ENCODE peak calls at places on chromosomes 6 and 20, in five cellular contexts. R, B, C, X and I are unnamed samples.

GRCh38 chr6:34585512-34586045 is 29.4 kb upstream of the SPDEF start:
- DNase-seq in C (peak), B (no peak), R (no peak), X (no peak), I (peak)

GRCh38 chr6:30441171-30441570 is 48.1 kb upstream of the HLA-E start:
- DNase-seq in B (no peak), C (no peak), X (no peak), R (no peak), I (no peak)

GRCh38 chr6:53113742-53114141 is 34.9 kb downstream of the GCM1 start:
- DNase-seq in C (no peak), R (no peak), X (no peak), B (no peak), I (no peak)

GRCh38 chr6:105851181-105851580 is 235.0 kb upstream of the PRDM1 start:
- DNase-seq in R (no peak), X (no peak), B (no peak), C (no peak), I (peak)

GRCh38 chr6:45661667-45662066 is 283.9 kb upstream of the SUPT3H start:
- DNase-seq in B (no peak), R (no peak), C (peak), X (no peak), I (peak)

GRCh38 chr20:504632-505075 is 38.9 kb downstream of the CSNK2A1 start:
- DNase-seq in R (no peak), C (no peak), X (no peak), B (no peak), I (peak)

GRCh38 chr6:108762394-108762793 is 85.8 kb upstream of the ARMC2 start:
- DNase-seq in X (no peak), R (no peak), B (no peak), C (no peak), I (no peak)

GRCh38 chr6:1624848-1625341 is 15.2 kb downstream of the FOXC1 start:
- DNase-seq in C (peak), B (no peak), X (no peak), R (no peak), I (no peak)

GRCh38 chr20:50304883-50305635 is 114.4 kb downstream of the CEBPB start:
- DNase-seq in R (peak), X (peak), C (peak), B (no peak), I (peak)

GRCh38 chr6:98787401-98787800 is 47.0 kb upstream of the POU3F2 start:
- DNase-seq in B (no peak), R (no peak), X (no peak), C (no peak), I (no peak)

GRCh38 chr6:32937230-32937633 is 3.6 kb downstream of the HLA-DMB start:
- DNase-seq in B (no peak), C (no peak), X (no peak), R (no peak), I (no peak)

GRCh38 chr6:33344771-33345697 is 27.5 kb upstream of the ZBTB22 start:
- DNase-seq in X (peak), R (peak), B (peak), C (peak), I (peak)

GRCh38 chr6:97085772-97086171 is 161.2 kb downstream of the KLHL32 start:
- DNase-seq in X (no peak), R (no peak), B (no peak), C (no peak), I (peak)

GRCh38 chr6:46116289-46116688 is 13.5 kb upstream of the ENPP4 start:
- DNase-seq in C (no peak), X (no peak), R (no peak), B (no peak), I (no peak)

GRCh38 chr20:59063358-59064213 is 21.0 kb upstream of the PRELID3B start:
- DNase-seq in R (no peak), C (peak), B (no peak), X (peak), I (peak)

GRCh38 chr20:48298851-48299484 is 513.7 kb upstream of the SULF2 start:
- DNase-seq in R (no peak), X (peak), C (peak), B (no peak), I (peak)

GRCh38 chr20:10571313-10571815 is 102.4 kb downstream of the JAG1 start:
- DNase-seq in X (no peak), C (no peak), B (no peak), R (no peak), I (no peak)

GRCh38 chr6:136365781-136366354 is 76.2 kb upstream of the BCLAF1 start:
- DNase-seq in C (no peak), B (no peak), X (peak), R (peak), I (no peak)

GRCh38 chr20:5612476-5613291 is 137.5 kb upstream of the SHLD1 start:
- DNase-seq in X (no peak), R (no peak), B (no peak), C (peak), I (no peak)

GRCh38 chr6:128097019-128097418 is 196.2 kb upstream of the THEMIS start:
- DNase-seq in R (no peak), C (no peak), X (no peak), B (no peak), I (no peak)

GRCh38 chr20:63750807-63751470 is 11.4 kb downstream of the SLC2A4RG start:
- DNase-seq in B (peak), X (no peak), C (no peak), R (no peak), I (no peak)

GRCh38 chr6:131763749-131764148 is 44.1 kb upstream of the ENPP1 start:
- DNase-seq in X (no peak), R (no peak), C (no peak), B (no peak), I (no peak)

GRCh38 chr6:57324538-57324937 is 7.1 kb downstream of the PRIM2 start:
- DNase-seq in R (no peak), C (peak), B (no peak), X (no peak), I (peak)

GRCh38 chr6:36914227-36914794 is 28.6 kb downstream of the C6orf89 start:
- DNase-seq in C (peak), R (peak), X (no peak), B (no peak), I (peak)

GRCh38 chr6:93423542-93423941 is 4.2 kb upstream of the EPHA7 start:
- DNase-seq in B (peak), X (no peak), C (peak), R (no peak), I (peak)

GRCh38 chr6:109411034-109411433 is 28.8 kb upstream of the CD164 start:
- DNase-seq in X (no peak), C (no peak), B (no peak), R (no peak), I (no peak)

GRCh38 chr6:43103253-43103876 is 27.3 kb downstream of the PTK7 start:
- DNase-seq in R (no peak), B (no peak), X (no peak), C (no peak), I (no peak)

GRCh38 chr6:164108869-164109769 is 694.6 kb downstream of the QKI start:
- DNase-seq in C (peak), B (no peak), X (peak), R (peak), I (peak)

GRCh38 chr6:151027295-151027747 is 161.8 kb downstream of the MTHFD1L start:
- DNase-seq in B (no peak), C (no peak), X (no peak), R (no peak), I (no peak)

GRCh38 chr6:69948479-69949114 is 82.2 kb downstream of the COL19A1 start:
- DNase-seq in X (no peak), B (no peak), C (no peak), R (no peak), I (no peak)

GRCh38 chr6:118586741-118587485 is 38.8 kb downstream of the PLN start:
- DNase-seq in C (no peak), R (no peak), B (no peak), X (no peak), I (no peak)

GRCh38 chr20:1166963-1167720 is 17.6 kb downstream of the TMEM74B start:
- DNase-seq in B (no peak), R (no peak), X (no peak), C (no peak), I (no peak)

GRCh38 chr6:138406443-138406842 is 2.4 kb downstream of the HEBP2 start:
- DNase-seq in B (no peak), C (no peak), R (no peak), X (no peak), I (no peak)
- TF ChIP-seq CTCF in B (no peak), C (no peak), R (no peak), X (no peak), I (peak)

GRCh38 chr6:152129606-152130249 is 322.2 kb downstream of the ESR1 start:
- DNase-seq in X (no peak), R (no peak), C (peak), B (no peak), I (peak)
- H3K4me3 ChIP-seq in X (peak), R (no peak), C (peak), B (no peak), I (no peak)

GRCh38 chr20:33627577-33628216 is 34.4 kb upstream of the C20orf144 start:
- DNase-seq in X (no peak), B (no peak), C (no peak), R (no peak), I (no peak)
- TF ChIP-seq CTCF in X (no peak), B (no peak), C (no peak), R (no peak), I (no peak)

GRCh38 chr6:152701863-152702401 is 4.2 kb downstream of the MYCT1 start:
- DNase-seq in B (no peak), X (no peak), R (no peak), C (no peak), I (no peak)

GRCh38 chr6:152701081-152701862 is 3.6 kb downstream of the MYCT1 start:
- DNase-seq in R (no peak), B (no peak), X (no peak), C (no peak), I (peak)

GRCh38 chr6:152700427-152700826 is 2.7 kb downstream of the MYCT1 start:
- DNase-seq in B (no peak), X (no peak), C (no peak), R (no peak), I (no peak)

GRCh38 chr6:152705327-152705726 is 7.6 kb downstream of the MYCT1 start:
- DNase-seq in X (no peak), R (no peak), C (no peak), B (no peak), I (no peak)
- H3K4me3 ChIP-seq in X (no peak), R (no peak), C (no peak), B (no peak), I (no peak)

GRCh38 chr6:104835782-104836181 is 23.9 kb downstream of the HACE1 start:
- DNase-seq in C (no peak), R (no peak), B (no peak), X (no peak), I (no peak)
- TF ChIP-seq CTCF in C (no peak), R (no peak), B (no peak), X (no peak), I (no peak)

GRCh38 chr20:62362590-62362940 is 4.5 kb downstream of the LAMA5 start:
- DNase-seq in B (no peak), R (no peak), C (no peak), X (no peak), I (no peak)

GRCh38 chr20:62364911-62365736 is 2.0 kb downstream of the LAMA5 start:
- DNase-seq in X (peak), R (peak), C (peak), B (no peak), I (no peak)

GRCh38 chr20:62365814-62366369 is 1.2 kb downstream of the LAMA5 start:
- DNase-seq in C (peak), X (peak), B (no peak), R (no peak), I (no peak)

GRCh38 chr20:62362991-62363919 is 3.9 kb downstream of the LAMA5 start:
- DNase-seq in X (peak), B (no peak), R (no peak), C (no peak), I (no peak)

GRCh38 chr20:62363920-62364851 is 2.9 kb downstream of the LAMA5 start:
- DNase-seq in X (peak), R (no peak), B (no peak), C (peak), I (no peak)
- H3K4me3 ChIP-seq in X (peak), R (peak), B (no peak), C (peak), I (no peak)

DNA sequence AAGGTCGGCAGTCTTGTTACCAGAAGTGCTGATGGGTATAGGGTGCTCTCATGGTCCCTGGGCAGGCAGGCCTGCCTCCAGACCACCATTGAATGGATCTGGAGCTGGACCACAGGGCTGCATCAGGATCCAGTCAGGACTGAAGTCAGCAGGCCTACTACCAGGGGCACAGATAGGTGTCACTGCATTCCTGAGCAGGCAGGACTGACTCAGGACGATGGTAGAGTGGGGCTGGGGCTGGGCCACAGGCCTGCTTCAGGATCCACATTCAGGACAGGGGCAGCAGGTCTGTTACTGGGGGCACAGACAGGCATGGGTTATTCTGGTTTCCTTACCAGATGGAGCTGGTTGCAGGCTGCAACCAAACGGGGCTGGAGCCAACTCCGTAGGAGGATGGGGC is 51.4 kb upstream of the MAP3K4 start:
- DNase-seq in R (no peak), X (no peak), B (no peak), C (no peak), I (no peak)
- TF ChIP-seq CTCF in R (no peak), X (no peak), B (no peak), C (no peak), I (no peak)